ENCODE peak calls at places on chromosomes 1 and 21, in six cellular contexts. K is endothelial cell of umbilical vein, E is cardiac fibroblast, S is PC-3, V is IMR-90, H is choroid plexus epithelial cell. A is an unnamed sample.

GRCh38 chr1:227942021-227942715 is 5.6 kb downstream of the WNT9A start:
- DNase-seq in K (no peak), E (no peak), S (no peak), V (no peak), H (no peak), A (no peak)

GRCh38 chr1:14578156-14578555 is 20.3 kb upstream of the KAZN start:
- DNase-seq in K (no peak), E (no peak), S (peak), V (peak), H (no peak), A (peak)

GRCh38 chr1:184146202-184146601 is 94.7 kb downstream of the TSEN15 start:
- DNase-seq in K (no peak), E (no peak), S (no peak), V (no peak), H (no peak), A (no peak)

GRCh38 chr1:216723274-216723780 is at the start of gene ESRRG:
- DNase-seq in K (no peak), E (no peak), S (no peak), V (peak), H (peak), A (peak)

GRCh38 chr1:67735220-67735619 is 50.2 kb downstream of the GADD45A start:
- DNase-seq in K (no peak), E (no peak), S (no peak), V (no peak), H (peak), A (no peak)

GRCh38 chr1:76687324-76688018 is 179.8 kb upstream of the ST6GALNAC5 start:
- DNase-seq in K (peak), E (no peak), S (peak), V (no peak), H (no peak), A (peak)

GRCh38 chr1:183195146-183195571 is 9.1 kb downstream of the LAMC2 start:
- DNase-seq in K (peak), E (peak), S (peak), V (peak), H (no peak), A (peak)

GRCh38 chr1:116151739-116152576 is 40.8 kb downstream of the MAB21L3 start:
- DNase-seq in K (peak), E (peak), S (peak), V (peak), H (peak), A (peak)

GRCh38 chr1:99707535-99708142 is 58.8 kb downstream of the FRRS1 start:
- DNase-seq in K (peak), E (peak), S (peak), V (peak), H (peak), A (peak)

GRCh38 chr1:1574721-1575537 is at the start of gene SSU72:
- DNase-seq in K (peak), E (peak), S (peak), V (peak), H (peak), A (peak)

GRCh38 chr1:147478556-147478955 is 62.7 kb upstream of the BCL9 start:
- DNase-seq in K (no peak), E (no peak), S (peak), V (no peak), H (no peak), A (peak)

GRCh38 chr1:221961532-221962292 is 219.8 kb upstream of the DUSP10 start:
- DNase-seq in K (no peak), E (peak), S (peak), V (peak), H (peak), A (peak)

GRCh38 chr1:155050560-155051341 is at the start of gene ADAM15:
- DNase-seq in K (peak), E (peak), S (peak), V (peak), H (peak), A (peak)

GRCh38 chr1:125118147-125118993 is 3933.6 kb downstream of the SRGAP2C start:
- DNase-seq in K (no peak), E (no peak), S (no peak), V (no peak), H (no peak), A (no peak)

GRCh38 chr1:14826172-14826636 is 227.7 kb downstream of the KAZN start:
- DNase-seq in K (no peak), E (peak), S (peak), V (peak), H (peak), A (no peak)

GRCh38 chr21:41678944-41679343 is 87.9 kb downstream of the RIPK4 start:
- DNase-seq in K (peak), E (peak), S (peak), V (peak), H (peak), A (peak)

GRCh38 chr1:59150537-59151386 is 146.1 kb upstream of the FGGY start:
- DNase-seq in K (peak), E (peak), S (peak), V (peak), H (peak), A (peak)

GRCh38 chr1:7334475-7335035 is 436.5 kb upstream of the VAMP3 start:
- DNase-seq in K (no peak), E (peak), S (no peak), V (peak), H (peak), A (peak)

GRCh38 chr21:22288885-22289509 is 1290.8 kb downstream of the NCAM2 start:
- DNase-seq in K (no peak), E (no peak), S (no peak), V (no peak), H (no peak), A (no peak)

DNA sequence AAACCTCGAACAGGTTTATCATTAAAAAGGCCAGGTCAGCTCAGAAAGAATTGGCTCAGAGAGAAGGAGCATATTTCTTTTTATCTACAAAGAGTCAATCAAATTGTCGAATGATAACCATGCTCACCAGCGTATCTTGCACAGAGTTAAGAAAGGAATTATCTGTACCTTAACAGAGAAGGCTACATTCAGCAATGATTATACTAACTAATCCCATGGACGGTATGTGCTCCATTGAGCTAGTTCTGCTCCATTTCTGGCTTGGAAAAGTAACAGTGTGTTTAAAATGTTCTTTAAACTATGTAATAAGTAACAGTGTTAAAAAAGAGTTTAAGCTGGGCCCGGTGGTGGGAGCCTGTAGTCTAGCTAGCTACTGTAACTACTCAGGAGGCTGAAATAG is 4.2 kb downstream of the UBR4 start:
- DNase-seq in K (no peak), E (no peak), S (no peak), V (no peak), H (no peak), A (no peak)
- H3K4me3 ChIP-seq in K (no peak), E (no peak), S (no peak), V (no peak), H (no peak), A (no peak)

DNA sequence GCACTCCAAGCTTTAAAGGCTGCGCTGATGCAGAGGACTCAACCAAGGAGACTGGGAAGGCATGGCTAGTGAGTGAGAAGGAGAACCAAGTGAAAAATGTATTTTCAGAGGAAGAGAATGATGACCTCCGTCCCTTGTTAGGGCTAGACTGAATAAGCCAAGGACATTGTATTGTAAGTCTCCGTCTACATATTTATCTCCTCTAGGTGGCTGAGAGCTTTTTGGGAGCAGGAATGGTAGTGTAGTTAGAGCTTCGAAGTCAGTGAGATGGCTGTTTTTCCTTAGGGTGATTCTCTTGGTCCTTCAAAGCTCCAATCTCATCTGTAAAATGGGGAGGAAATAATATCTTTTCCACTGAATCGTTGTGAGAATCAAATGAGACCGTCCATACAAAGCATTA is 37.6 kb downstream of the ZBTB40 start:
- DNase-seq in K (no peak), E (no peak), S (no peak), V (no peak), H (no peak), A (no peak)
- TF ChIP-seq CTCF in K (no peak), E (no peak), S (no peak), V (no peak), H (no peak), A (no peak)

GRCh38 chr1:186700688-186701087 is 20.5 kb upstream of the PTGS2 start:
- DNase-seq in K (no peak), E (no peak), S (no peak), V (no peak), H (no peak), A (no peak)

GRCh38 chr1:186708578-186709203 is 28.5 kb upstream of the PTGS2 start:
- DNase-seq in K (no peak), E (peak), S (no peak), V (peak), H (peak), A (peak)

GRCh38 chr1:186703209-186703766 is 23.1 kb upstream of the PTGS2 start:
- DNase-seq in K (no peak), E (no peak), S (no peak), V (no peak), H (no peak), A (no peak)
- H3K4me3 ChIP-seq in K (no peak), E (no peak), S (no peak), V (no peak), H (no peak), A (no peak)

GRCh38 chr1:36576118-36576517 is 93.4 kb upstream of the CSF3R start:
- DNase-seq in K (peak), E (peak), S (peak), V (peak), H (peak), A (peak)
- TF ChIP-seq CTCF in K (peak), E (peak), S (peak), V (peak), H (peak), A (peak)

GRCh38 chr1:32963746-32964460 is 706 bp downstream of the RNF19B start:
- DNase-seq in K (peak), E (no peak), S (peak), V (peak), H (peak), A (peak)

GRCh38 chr1:32960819-32961355 is 3.7 kb downstream of the RNF19B start:
- DNase-seq in K (no peak), E (no peak), S (no peak), V (no peak), H (no peak), A (no peak)

GRCh38 chr1:32964461-32965250 is at the start of gene RNF19B:
- DNase-seq in K (peak), E (peak), S (peak), V (peak), H (peak), A (peak)

GRCh38 chr1:32960342-32960741 is 4.3 kb downstream of the RNF19B start:
- DNase-seq in K (no peak), E (no peak), S (no peak), V (no peak), H (no peak), A (no peak)

GRCh38 chr1:32962248-32962896 is 2.2 kb downstream of the RNF19B start:
- DNase-seq in K (peak), E (no peak), S (no peak), V (peak), H (peak), A (no peak)
- H3K4me3 ChIP-seq in K (peak), E (peak), S (peak), V (peak), H (peak), A (peak)

GRCh38 chr21:45880097-45881068 is 101.2 kb upstream of the COL6A1 start:
- DNase-seq in K (peak), E (peak), S (peak), V (peak), H (peak), A (peak)
- TF ChIP-seq CTCF in K (peak), E (peak), S (peak), V (peak), H (peak), A (peak)

DNA sequence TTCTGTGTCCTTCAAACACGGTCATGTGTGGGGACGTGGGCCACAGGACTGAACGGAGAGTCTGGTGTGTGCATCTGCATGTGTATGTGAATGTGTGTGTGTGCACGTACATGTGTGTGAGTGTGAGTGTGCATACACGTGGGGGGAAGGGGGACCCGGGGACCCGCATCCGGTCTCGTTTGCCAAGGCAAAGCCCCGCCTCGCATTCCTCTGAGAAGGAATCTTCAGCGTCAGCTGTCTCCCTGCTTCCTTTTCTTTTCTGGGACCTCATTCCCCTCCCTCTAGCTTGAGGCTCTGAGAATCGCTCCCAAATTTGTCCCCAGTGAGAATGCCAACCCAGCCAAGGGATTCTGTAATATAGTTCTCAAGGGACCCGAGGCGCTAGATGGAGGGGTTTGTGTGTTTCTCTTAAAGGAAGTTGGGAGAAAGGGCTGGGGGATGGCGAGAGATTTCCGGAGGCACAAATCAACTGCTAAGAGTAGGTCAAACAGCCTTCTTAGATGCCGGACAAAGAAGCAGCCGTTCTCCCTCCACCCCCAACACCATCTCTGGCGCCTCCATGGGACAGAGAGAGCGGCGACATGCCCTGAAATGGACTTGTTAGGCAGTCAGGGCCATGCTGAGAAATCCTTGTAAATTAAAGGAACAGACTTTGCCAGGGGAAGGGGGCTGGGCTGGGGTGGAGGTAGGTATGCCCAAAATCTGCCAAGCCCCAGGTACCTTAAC is 6.6 kb downstream of the IFFO2 start:
- DNase-seq in K (peak), E (peak), S (no peak), V (peak), H (peak), A (peak)
- H3K4me3 ChIP-seq in K (no peak), E (peak), S (no peak), V (peak), H (peak), A (peak)

GRCh38 chr1:91226741-91227140 is 177.9 kb downstream of the HFM1 start:
- DNase-seq in K (no peak), E (no peak), S (peak), V (no peak), H (no peak), A (peak)
- TF ChIP-seq CTCF in K (no peak), E (no peak), S (peak), V (no peak), H (no peak), A (no peak)

DNA sequence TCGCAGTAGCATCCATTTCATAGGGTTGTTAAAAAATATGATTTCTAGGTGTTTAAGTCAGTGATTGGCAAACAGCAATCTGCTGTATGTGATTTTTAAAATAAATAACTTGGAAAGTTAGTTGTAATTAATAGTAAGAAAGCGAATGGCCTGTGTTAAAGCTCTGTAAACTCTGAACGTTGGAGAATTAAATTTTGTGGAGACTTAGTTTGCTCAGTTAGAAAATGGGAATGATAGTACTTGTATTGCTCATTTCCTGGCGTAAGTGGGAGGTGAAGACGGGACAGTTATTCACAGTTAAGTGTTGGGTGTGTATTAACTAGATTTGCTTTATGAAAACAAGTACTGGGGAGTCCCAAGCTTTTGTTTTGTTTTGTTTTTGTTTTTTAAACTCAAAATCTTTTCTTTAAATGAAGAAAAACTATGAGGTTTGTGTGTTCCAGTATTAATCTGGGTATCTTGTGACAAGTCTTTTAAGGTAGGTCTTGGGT is 995 bp downstream of the CACYBP start:
- DNase-seq in K (peak), E (peak), S (no peak), V (no peak), H (no peak), A (peak)
- H3K4me3 ChIP-seq in K (peak), E (peak), S (peak), V (peak), H (peak), A (peak)

GRCh38 chr1:161198877-161199431 is at the start of gene ADAMTS4:
- DNase-seq in K (peak), E (peak), S (no peak), V (peak), H (peak), A (no peak)

GRCh38 chr1:161200421-161200991 is 1.7 kb upstream of the ADAMTS4 start:
- DNase-seq in K (peak), E (peak), S (no peak), V (no peak), H (no peak), A (no peak)

GRCh38 chr1:161200992-161201827 is 957 bp upstream of the NDUFS2 start:
- DNase-seq in K (peak), E (peak), S (no peak), V (peak), H (peak), A (peak)

GRCh38 chr1:161199506-161200119 is 759 bp upstream of the ADAMTS4 start:
- DNase-seq in K (peak), E (no peak), S (no peak), V (no peak), H (no peak), A (no peak)

DNA sequence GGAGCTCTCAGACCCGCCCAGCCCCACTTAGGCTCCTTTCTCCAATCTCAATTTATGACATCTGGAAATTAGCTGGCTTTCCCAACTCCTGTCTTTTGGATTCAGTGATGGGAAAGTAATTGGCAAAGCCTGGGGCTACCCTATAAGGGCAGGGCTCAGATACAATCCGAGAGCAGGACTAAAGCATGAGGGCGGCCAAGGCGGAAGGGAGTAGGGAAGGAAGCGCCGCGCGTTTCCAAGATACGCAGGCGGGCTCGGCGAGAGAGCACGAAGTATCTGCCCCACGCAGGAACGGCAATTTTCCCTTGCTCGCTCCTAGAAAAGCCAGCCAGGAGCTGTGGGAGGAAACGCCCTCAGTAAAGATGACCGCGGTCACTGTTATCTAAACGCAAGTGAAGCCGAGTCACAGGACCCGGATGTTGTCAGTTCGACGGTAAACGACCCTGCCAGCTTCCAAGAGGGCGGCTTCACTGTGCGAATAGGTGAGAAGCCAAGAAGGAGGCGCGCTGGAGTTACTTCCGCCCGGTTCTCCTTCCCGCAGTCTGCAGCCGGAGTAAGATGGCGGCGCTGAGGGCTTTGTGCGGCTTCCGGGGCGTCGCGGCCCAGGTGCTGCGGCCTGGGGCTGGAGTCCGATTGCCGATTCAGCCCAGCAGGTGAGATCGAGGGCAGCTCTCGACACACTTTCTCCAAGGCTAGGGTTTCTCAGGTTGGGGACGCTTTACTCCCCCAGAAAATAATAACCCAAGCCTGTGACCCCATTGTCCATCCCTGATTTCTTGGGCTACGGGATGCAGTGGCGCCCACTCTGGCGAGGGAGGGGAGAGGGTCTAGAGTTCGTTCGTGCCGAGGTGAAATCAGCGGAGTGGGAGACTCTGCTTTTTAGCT is at the start of gene NDUFS2:
- DNase-seq in K (peak), E (peak), S (peak), V (peak), H (peak), A (peak)
- TF ChIP-seq CTCF in K (peak), E (peak), S (peak), V (no peak), H (peak), A (no peak)